ENCODE peak calls at places on chromosomes 11 and 22, in seven cellular contexts. G is left ventricle myocardium inferior, E is spleen, Q is SK-N-SH, V is sigmoid colon, U is kidney, T is vagina. H is an unnamed sample. For H3K4me1, the result is how much of the 10 kb centered on the place peaks cover.

GRCh38 chr11:75498556-75499255 is 27.0 kb downstream of the GDPD5 start:
- DNase-seq in Q (no peak), T (no peak), U (no peak), V (no peak), E (no peak), G (no peak), H (no peak)

GRCh38 chr11:100576044-100577021 is 110.8 kb upstream of the ARHGAP42 start:
- DNase-seq in U (no peak), G (no peak), V (no peak), T (no peak), Q (peak), E (no peak), H (no peak)

GRCh38 chr11:111912535-111912934 is at the start of gene HSPB2:
- DNase-seq in U (peak), G (peak), E (no peak), Q (no peak), T (no peak), V (peak), H (no peak)

GRCh38 chr11:8102296-8102915 is 21.4 kb downstream of the TUB start:
- DNase-seq in Q (no peak), E (peak), G (no peak), V (no peak), T (peak), U (no peak), H (no peak)

GRCh38 chr22:19874307-19875060 is 19.8 kb upstream of the GNB1L start:
- DNase-seq in Q (peak), V (peak), U (peak), E (peak), G (peak), T (no peak), H (peak)

GRCh38 chr11:116055064-116055463 is 550.8 kb upstream of the CADM1 start:
- DNase-seq in G (no peak), U (no peak), Q (no peak), E (no peak), V (no peak), T (no peak), H (no peak)

GRCh38 chr11:16778286-16778685 is 39.8 kb downstream of the C11orf58 start:
- DNase-seq in T (no peak), E (peak), Q (no peak), U (no peak), G (no peak), V (no peak), H (no peak)

GRCh38 chr11:31397239-31397834 is 27.7 kb downstream of the DNAJC24 start:
- DNase-seq in Q (peak), U (no peak), G (no peak), T (no peak), E (no peak), V (no peak), H (no peak)

GRCh38 chr11:66373261-66373660 is 1.7 kb upstream of the SLC29A2 start:
- DNase-seq in T (no peak), Q (no peak), V (no peak), E (peak), G (peak), U (no peak), H (no peak)

GRCh38 chr11:70430122-70430521 is 31.8 kb downstream of the CTTN start:
- DNase-seq in E (no peak), V (no peak), U (peak), Q (no peak), G (no peak), T (no peak), H (no peak)

GRCh38 chr22:40510965-40511364 is 125.6 kb downstream of the MRTFA start:
- DNase-seq in Q (no peak), U (no peak), G (no peak), T (no peak), V (no peak), E (no peak), H (no peak)
- H3K4me1 ChIP-seq in Q (under half), U (under half), G (half or more), T (half or more), V (half or more), E (half or more), H (half or more)

DNA sequence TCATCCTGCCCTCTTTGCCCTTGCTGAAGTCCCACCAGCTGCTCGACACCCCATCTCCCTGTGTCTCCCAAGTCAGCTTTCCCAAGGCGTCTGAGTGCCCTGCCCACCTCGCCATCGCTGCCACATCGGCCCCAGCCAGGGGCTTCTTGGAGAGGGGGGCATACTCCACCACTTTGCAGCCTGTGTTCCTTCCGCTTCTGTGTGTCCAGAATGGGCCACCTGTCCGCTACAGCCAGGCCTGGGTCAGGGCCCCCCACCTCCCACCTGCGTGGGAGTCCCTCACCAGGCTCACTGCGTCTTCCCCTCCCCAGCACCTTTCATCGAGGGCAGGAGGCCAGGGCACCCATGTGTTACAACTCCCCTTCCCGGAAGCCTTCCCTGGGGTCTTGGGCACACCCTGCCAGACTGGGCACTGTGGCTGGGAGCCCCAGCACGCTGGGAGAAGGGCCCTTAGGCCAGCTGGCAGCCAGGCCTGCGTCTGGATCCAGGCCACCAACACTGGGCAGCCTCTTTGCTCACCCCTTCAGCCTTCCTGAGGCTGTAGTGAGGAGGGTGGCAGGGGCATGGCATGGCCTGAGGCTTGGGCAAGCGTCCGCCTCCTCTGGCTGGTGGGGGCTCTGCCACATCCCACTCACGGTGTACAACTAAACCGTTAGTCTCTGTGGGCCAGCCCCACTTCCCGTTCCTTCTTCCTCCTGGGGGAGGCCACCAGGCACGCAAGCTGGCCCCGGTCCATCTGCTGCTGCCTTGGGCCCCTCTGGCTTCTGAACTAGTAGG is 13.4 kb downstream of the CPT1A start:
- DNase-seq in Q (peak), V (no peak), T (no peak), U (no peak), G (peak), E (peak), H (no peak)
- H3K4me1 ChIP-seq in Q (under half), V (half or more), T (half or more), U (under half), G (half or more), E (half or more), H (under half)

GRCh38 chr11:130025371-130025770 is 22.7 kb upstream of the PRDM10 start:
- DNase-seq in V (no peak), T (no peak), E (no peak), U (no peak), Q (no peak), G (no peak), H (no peak)
- H3K4me1 ChIP-seq in V (under half), T (under half), E (under half), U (under half), Q (under half), G (under half), H (under half)

GRCh38 chr22:37211075-37211852 is 1.0 kb downstream of the SSTR3 start:
- DNase-seq in T (no peak), Q (no peak), U (peak), G (no peak), E (peak), V (peak), H (peak)
- H3K4me1 ChIP-seq in T (under half), Q (under half), U (under half), G (under half), E (under half), V (under half), H (under half)

GRCh38 chr22:31586137-31586920 is 75.7 kb downstream of the PISD start:
- DNase-seq in U (no peak), G (no peak), V (no peak), Q (no peak), E (no peak), T (no peak), H (no peak)
- H3K4me1 ChIP-seq in U (under half), G (under half), V (under half), Q (under half), E (under half), T (under half), H (under half)

GRCh38 chr11:86736303-86737143 is 63.8 kb upstream of the PRSS23 start:
- DNase-seq in Q (no peak), T (no peak), U (no peak), V (no peak), G (no peak), E (no peak), H (no peak)

GRCh38 chr11:86740628-86741488 is 59.5 kb upstream of the PRSS23 start:
- DNase-seq in U (no peak), T (no peak), Q (no peak), V (peak), E (no peak), G (no peak), H (peak)

GRCh38 chr11:86737752-86738151 is 62.6 kb upstream of the PRSS23 start:
- DNase-seq in T (no peak), G (no peak), U (no peak), E (no peak), Q (no peak), V (no peak), H (no peak)

GRCh38 chr11:86737223-86737622 is 63.1 kb upstream of the PRSS23 start:
- DNase-seq in T (no peak), G (no peak), U (no peak), Q (no peak), V (no peak), E (no peak), H (no peak)

DNA sequence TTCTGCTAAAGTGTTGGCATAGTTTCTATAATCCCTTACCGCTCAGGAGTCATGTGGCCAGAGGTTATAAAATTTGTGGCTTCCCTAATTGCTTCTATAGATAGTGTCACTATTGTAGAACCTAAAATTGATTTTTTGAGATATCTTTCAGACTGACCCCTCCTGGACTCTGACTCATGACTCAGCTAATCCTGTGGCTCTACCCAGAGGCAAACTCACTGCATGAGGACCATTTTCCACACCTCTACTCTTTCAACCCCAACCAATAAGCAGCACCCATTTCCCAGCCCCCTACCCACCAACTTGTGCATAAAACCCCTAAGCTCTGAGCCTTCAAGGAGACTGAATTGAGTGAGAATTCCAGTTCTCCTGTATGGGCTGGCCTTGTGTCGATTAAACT is 61.7 kb upstream of the PRSS23 start:
- DNase-seq in E (no peak), G (no peak), U (no peak), Q (no peak), V (no peak), T (no peak), H (no peak)
- H3K4me1 ChIP-seq in E (under half), G (under half), U (under half), Q (half or more), V (half or more), T (half or more), H (half or more)

GRCh38 chr22:27866136-27867091 is 52.6 kb downstream of the PITPNB start:
- DNase-seq in E (no peak), U (no peak), V (peak), Q (no peak), G (no peak), T (no peak), H (no peak)

GRCh38 chr22:27867114-27867957 is 51.7 kb downstream of the PITPNB start:
- DNase-seq in V (no peak), Q (no peak), T (no peak), G (no peak), U (no peak), E (no peak), H (no peak)

GRCh38 chr22:27859336-27859735 is 57.8 kb upstream of the MN1 start:
- DNase-seq in T (no peak), E (no peak), G (no peak), U (no peak), V (no peak), Q (no peak), H (no peak)

GRCh38 chr22:27863001-27863400 is 56.1 kb downstream of the PITPNB start:
- DNase-seq in V (no peak), T (no peak), E (no peak), U (no peak), Q (no peak), G (no peak), H (no peak)

DNA sequence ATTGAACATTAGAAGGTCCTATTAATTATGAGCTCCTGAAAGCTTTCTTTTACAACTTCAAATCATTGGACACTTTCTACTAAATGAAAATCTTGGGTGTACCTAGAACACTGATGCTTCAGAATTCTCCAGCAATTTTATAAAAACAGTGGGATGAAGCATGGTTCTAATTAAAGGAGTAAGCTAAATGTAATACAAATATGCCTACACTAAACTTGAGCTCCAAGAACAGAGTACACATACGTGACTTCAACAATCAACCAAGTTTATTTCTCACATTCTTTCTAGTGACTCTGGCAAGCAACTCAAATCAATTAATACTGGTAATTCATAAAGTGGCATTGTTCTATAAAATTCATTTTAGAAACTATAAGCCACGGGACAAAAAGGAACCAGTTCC is 55.5 kb downstream of the PITPNB start:
- DNase-seq in U (no peak), G (no peak), V (no peak), E (no peak), T (no peak), Q (no peak), H (no peak)
- H3K4me1 ChIP-seq in U (under half), G (half or more), V (half or more), E (half or more), T (under half), Q (under half), H (under half)